ENCODE peak calls at places on chromosome 13, in ten cellular contexts. One of them, this sample, is unnamed.

GRCh38 chr13:23554000-23554399 is 16.2 kb upstream of the TNFRSF19 start:
- DNase-seq in neural crest cell: no peak
- DNase-seq in fibroblast of mammary gland: peak; percentile 33
- DNase-seq in body of pancreas: no peak
- DNase-seq in A549: no peak
- DNase-seq in foreskin fibroblast: peak; percentile 43
- DNase-seq in IMR-90: peak; percentile 16
- DNase-seq in astrocyte of the cerebellum: no peak
- DNase-seq in lower leg skin: peak; percentile 48
- DNase-seq in GM20000: no peak
- DNase-seq in this sample: no peak

GRCh38 chr13:85693889-85694511 is 105.2 kb downstream of the SLITRK6 start:
- DNase-seq in fibroblast of mammary gland: no peak
- DNase-seq in neural crest cell: no peak
- DNase-seq in IMR-90: peak; percentile 44
- DNase-seq in lower leg skin: no peak
- DNase-seq in foreskin fibroblast: peak; percentile 25
- DNase-seq in A549: peak; percentile 3
- DNase-seq in astrocyte of the cerebellum: no peak
- DNase-seq in body of pancreas: no peak
- DNase-seq in GM20000: no peak
- DNase-seq in this sample: no peak

GRCh38 chr13:64223016-64223415 is 2807.4 kb upstream of the PCDH20 start:
- DNase-seq in lower leg skin: no peak
- DNase-seq in astrocyte of the cerebellum: no peak
- DNase-seq in body of pancreas: no peak
- DNase-seq in foreskin fibroblast: no peak
- DNase-seq in A549: no peak
- DNase-seq in neural crest cell: no peak
- DNase-seq in fibroblast of mammary gland: no peak
- DNase-seq in GM20000: no peak
- DNase-seq in IMR-90: no peak
- DNase-seq in this sample: no peak

GRCh38 chr13:80177327-80177726 is 163.6 kb downstream of the SPRY2 start:
- DNase-seq in lower leg skin: no peak
- DNase-seq in foreskin fibroblast: no peak
- DNase-seq in fibroblast of mammary gland: no peak
- DNase-seq in IMR-90: no peak
- DNase-seq in body of pancreas: no peak
- DNase-seq in A549: no peak
- DNase-seq in astrocyte of the cerebellum: no peak
- DNase-seq in neural crest cell: no peak
- DNase-seq in GM20000: no peak
- DNase-seq in this sample: no peak

GRCh38 chr13:105971312-105971711 is 564.1 kb downstream of the EFNB2 start:
- DNase-seq in fibroblast of mammary gland: no peak
- DNase-seq in astrocyte of the cerebellum: no peak
- DNase-seq in body of pancreas: no peak
- DNase-seq in foreskin fibroblast: no peak
- DNase-seq in GM20000: no peak
- DNase-seq in lower leg skin: no peak
- DNase-seq in A549: no peak
- DNase-seq in neural crest cell: no peak
- DNase-seq in IMR-90: no peak
- DNase-seq in this sample: no peak

GRCh38 chr13:78638216-78638615 is 20.7 kb downstream of the OBI1 start:
- DNase-seq in astrocyte of the cerebellum: no peak
- DNase-seq in fibroblast of mammary gland: no peak
- DNase-seq in body of pancreas: no peak
- DNase-seq in foreskin fibroblast: no peak
- DNase-seq in GM20000: peak; percentile 27
- DNase-seq in A549: no peak
- DNase-seq in lower leg skin: no peak
- DNase-seq in IMR-90: no peak
- DNase-seq in neural crest cell: no peak
- DNase-seq in this sample: no peak

GRCh38 chr13:97506511-97506910 is 72.5 kb downstream of the RAP2A start:
- DNase-seq in body of pancreas: no peak
- DNase-seq in astrocyte of the cerebellum: no peak
- DNase-seq in A549: no peak
- DNase-seq in IMR-90: peak; percentile 74
- DNase-seq in fibroblast of mammary gland: peak; percentile 52
- DNase-seq in lower leg skin: no peak
- DNase-seq in neural crest cell: no peak
- DNase-seq in foreskin fibroblast: peak; percentile 79
- DNase-seq in GM20000: no peak
- DNase-seq in this sample: no peak

GRCh38 chr13:97324115-97324514 is 102.0 kb downstream of the MBNL2 start:
- DNase-seq in foreskin fibroblast: no peak
- DNase-seq in body of pancreas: no peak
- DNase-seq in fibroblast of mammary gland: no peak
- DNase-seq in neural crest cell: no peak
- DNase-seq in lower leg skin: no peak
- DNase-seq in GM20000: no peak
- DNase-seq in IMR-90: no peak
- DNase-seq in A549: no peak
- DNase-seq in astrocyte of the cerebellum: no peak
- DNase-seq in this sample: no peak

GRCh38 chr13:113959198-113959597 is 14.7 kb downstream of the C13orf46 start:
- DNase-seq in astrocyte of the cerebellum: no peak
- DNase-seq in fibroblast of mammary gland: peak; percentile 23
- DNase-seq in IMR-90: no peak
- DNase-seq in GM20000: no peak
- DNase-seq in neural crest cell: no peak
- DNase-seq in foreskin fibroblast: peak; percentile 30
- DNase-seq in body of pancreas: no peak
- DNase-seq in lower leg skin: no peak
- DNase-seq in A549: no peak
- DNase-seq in this sample: no peak

GRCh38 chr13:79392882-79393563 is 13.0 kb downstream of the RBM26 start:
- DNase-seq in lower leg skin: no peak
- DNase-seq in foreskin fibroblast: peak; percentile 35
- DNase-seq in A549: no peak
- DNase-seq in body of pancreas: no peak
- DNase-seq in neural crest cell: no peak
- DNase-seq in fibroblast of mammary gland: peak; percentile 75
- DNase-seq in astrocyte of the cerebellum: no peak
- DNase-seq in GM20000: no peak
- DNase-seq in IMR-90: peak; percentile 68
- DNase-seq in this sample: no peak

DNA sequence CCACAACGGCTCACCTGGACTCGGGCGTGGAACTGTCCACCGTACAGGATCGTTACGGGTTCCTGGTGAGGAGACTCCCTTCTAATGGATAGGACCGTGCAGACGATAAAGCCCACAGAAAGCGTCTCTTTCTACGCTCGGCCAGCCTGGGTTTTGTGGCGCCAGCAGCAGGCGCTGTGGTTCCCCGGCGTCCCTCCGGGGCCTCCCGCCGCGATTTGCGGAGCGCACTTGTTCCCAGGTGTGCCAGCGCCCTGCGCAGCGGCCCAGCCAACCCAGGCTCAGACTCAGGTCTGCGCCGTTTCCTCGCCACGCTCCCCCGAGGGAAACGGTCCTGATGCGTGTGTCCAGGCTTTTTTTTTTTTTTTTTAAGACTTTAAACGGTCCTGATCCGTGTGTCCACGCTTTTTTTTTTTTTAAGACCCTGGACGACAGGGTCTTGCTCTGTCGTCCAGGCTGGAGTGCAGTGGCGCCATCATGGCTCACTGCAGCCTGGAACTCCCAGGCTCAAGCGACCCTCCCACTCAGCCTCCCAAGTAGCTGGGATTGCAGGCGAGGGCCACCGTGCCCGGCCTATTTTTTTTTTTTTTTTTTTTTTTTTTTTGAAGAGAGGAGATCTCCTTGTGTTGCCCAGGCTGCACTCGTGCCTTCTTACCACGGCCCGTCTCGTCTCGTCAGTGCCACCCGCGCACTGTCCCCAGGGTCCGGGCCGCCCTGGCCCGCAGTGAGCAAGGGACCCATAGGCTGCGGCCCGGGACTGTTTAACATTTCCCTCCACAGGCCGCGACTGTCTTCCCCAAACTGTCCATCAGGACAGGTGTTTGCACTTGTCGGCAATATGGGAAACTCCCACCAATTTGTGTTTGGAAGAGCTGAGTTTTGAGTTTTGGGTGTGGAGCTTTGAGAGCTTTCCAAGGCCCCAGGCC is 23.8 kb downstream of the GJA3 start:
- DNase-seq in fibroblast of mammary gland: peak; percentile 19
- DNase-seq in foreskin fibroblast: peak; percentile 65
- DNase-seq in A549: peak; percentile 54
- DNase-seq in neural crest cell: peak; percentile 36
- DNase-seq in astrocyte of the cerebellum: no peak
- DNase-seq in GM20000: peak; percentile 77
- DNase-seq in IMR-90: no peak
- DNase-seq in body of pancreas: peak; percentile 74
- DNase-seq in lower leg skin: no peak
- DNase-seq in this sample: peak; percentile 68
- TF ChIP-seq CTCF in fibroblast of mammary gland: peak; percentile 45
- TF ChIP-seq CTCF in foreskin fibroblast: peak; percentile 39
- TF ChIP-seq CTCF in A549: peak; percentile 56
- TF ChIP-seq CTCF in neural crest cell: peak; percentile 60
- TF ChIP-seq CTCF in astrocyte of the cerebellum: peak; percentile 32
- TF ChIP-seq CTCF in GM20000: peak; percentile 53
- TF ChIP-seq CTCF in IMR-90: peak; percentile 23
- TF ChIP-seq CTCF in body of pancreas: peak; percentile 28
- TF ChIP-seq CTCF in lower leg skin: no peak
- TF ChIP-seq CTCF in this sample: peak; percentile 52

GRCh38 chr13:21478881-21479808 is 20.0 kb upstream of the ZDHHC20 start:
- DNase-seq in lower leg skin: peak; percentile 61
- DNase-seq in A549: no peak
- DNase-seq in body of pancreas: peak; percentile 35
- DNase-seq in astrocyte of the cerebellum: peak; percentile 76
- DNase-seq in fibroblast of mammary gland: peak; percentile 82
- DNase-seq in foreskin fibroblast: peak; percentile 85
- DNase-seq in IMR-90: peak; percentile 81
- DNase-seq in GM20000: peak; percentile 58
- DNase-seq in neural crest cell: peak; percentile 48
- DNase-seq in this sample: no peak
- TF ChIP-seq CTCF in lower leg skin: no peak
- TF ChIP-seq CTCF in A549: peak; percentile 71
- TF ChIP-seq CTCF in body of pancreas: peak; percentile 80
- TF ChIP-seq CTCF in astrocyte of the cerebellum: no peak
- TF ChIP-seq CTCF in fibroblast of mammary gland: peak; percentile 57
- TF ChIP-seq CTCF in foreskin fibroblast: peak; percentile 25
- TF ChIP-seq CTCF in IMR-90: peak; percentile 74
- TF ChIP-seq CTCF in GM20000: peak; percentile 24
- TF ChIP-seq CTCF in neural crest cell: peak; percentile 81
- TF ChIP-seq CTCF in this sample: peak; percentile 84

DNA sequence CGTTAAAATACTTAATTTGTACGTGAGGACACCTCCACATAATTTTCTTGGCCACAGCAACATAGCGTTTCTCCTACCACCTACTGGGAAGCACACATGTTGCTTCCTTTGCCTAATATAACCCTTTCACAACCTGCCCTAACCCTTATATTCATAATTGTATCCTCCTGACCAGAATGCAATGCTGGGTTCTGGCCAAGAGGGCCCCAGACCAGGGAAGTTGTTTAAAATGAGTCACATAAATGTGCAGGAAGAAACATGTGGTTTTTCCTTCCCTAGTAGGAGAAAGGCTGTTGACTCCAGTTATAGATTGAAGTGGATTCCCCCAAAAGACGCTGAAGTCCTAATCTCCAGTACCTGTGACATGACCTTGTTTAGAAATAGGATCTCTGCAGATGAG is 187.3 kb downstream of the NUFIP1 start:
- DNase-seq in neural crest cell: no peak
- DNase-seq in fibroblast of mammary gland: peak; percentile 90
- DNase-seq in lower leg skin: no peak
- DNase-seq in A549: no peak
- DNase-seq in GM20000: no peak
- DNase-seq in foreskin fibroblast: peak; percentile 94
- DNase-seq in astrocyte of the cerebellum: peak; percentile 63
- DNase-seq in IMR-90: peak; percentile 89
- DNase-seq in body of pancreas: no peak
- DNase-seq in this sample: no peak
- TF ChIP-seq CTCF in neural crest cell: no peak
- TF ChIP-seq CTCF in fibroblast of mammary gland: no peak
- TF ChIP-seq CTCF in lower leg skin: no peak
- TF ChIP-seq CTCF in A549: no peak
- TF ChIP-seq CTCF in GM20000: no peak
- TF ChIP-seq CTCF in foreskin fibroblast: no peak
- TF ChIP-seq CTCF in astrocyte of the cerebellum: no peak
- TF ChIP-seq CTCF in IMR-90: no peak
- TF ChIP-seq CTCF in body of pancreas: no peak
- TF ChIP-seq CTCF in this sample: no peak

DNA sequence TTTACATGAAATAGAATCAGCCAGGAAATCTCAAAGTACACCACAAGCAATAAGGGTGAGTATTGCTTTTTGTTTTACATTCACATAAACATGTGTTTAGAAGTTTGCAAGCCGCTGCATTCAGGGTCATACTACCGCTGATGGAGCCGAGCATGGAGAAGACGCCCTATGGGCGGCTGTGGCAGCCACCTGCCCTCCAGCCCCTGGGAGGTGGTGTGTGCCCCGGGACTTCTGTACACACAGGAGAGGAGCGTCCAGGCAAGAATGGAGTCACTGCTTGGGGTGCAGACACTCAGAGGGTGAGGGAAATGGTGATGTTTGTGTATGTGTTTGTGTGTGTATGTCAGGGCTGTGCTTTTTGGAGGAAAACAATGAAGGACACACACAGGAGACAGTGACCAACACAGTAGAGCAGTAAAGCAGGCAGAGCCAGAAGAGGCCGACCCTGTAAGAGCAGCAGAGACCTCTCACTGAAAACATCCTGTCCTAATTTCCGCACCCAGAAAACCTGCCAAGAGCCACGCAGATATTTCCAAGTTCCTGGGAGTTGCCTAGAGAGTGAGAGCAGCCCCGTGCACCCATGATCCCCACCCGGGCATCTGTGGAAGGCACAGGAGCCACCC is 108.1 kb upstream of the GJB6 start:
- DNase-seq in neural crest cell: no peak
- DNase-seq in foreskin fibroblast: no peak
- DNase-seq in astrocyte of the cerebellum: no peak
- DNase-seq in A549: no peak
- DNase-seq in lower leg skin: no peak
- DNase-seq in fibroblast of mammary gland: no peak
- DNase-seq in IMR-90: no peak
- DNase-seq in body of pancreas: no peak
- DNase-seq in GM20000: no peak
- DNase-seq in this sample: no peak
- TF ChIP-seq CTCF in neural crest cell: no peak
- TF ChIP-seq CTCF in foreskin fibroblast: no peak
- TF ChIP-seq CTCF in astrocyte of the cerebellum: no peak
- TF ChIP-seq CTCF in A549: no peak
- TF ChIP-seq CTCF in lower leg skin: no peak
- TF ChIP-seq CTCF in fibroblast of mammary gland: no peak
- TF ChIP-seq CTCF in IMR-90: no peak
- TF ChIP-seq CTCF in body of pancreas: no peak
- TF ChIP-seq CTCF in GM20000: no peak
- TF ChIP-seq CTCF in this sample: no peak

GRCh38 chr13:93118081-93118615 is 108.5 kb upstream of the GPC6 start:
- DNase-seq in GM20000: no peak
- DNase-seq in lower leg skin: no peak
- DNase-seq in body of pancreas: no peak
- DNase-seq in fibroblast of mammary gland: no peak
- DNase-seq in astrocyte of the cerebellum: no peak
- DNase-seq in neural crest cell: no peak
- DNase-seq in IMR-90: no peak
- DNase-seq in foreskin fibroblast: no peak
- DNase-seq in A549: no peak
- DNase-seq in this sample: no peak

GRCh38 chr13:93116809-93117208 is 109.8 kb upstream of the GPC6 start:
- DNase-seq in GM20000: no peak
- DNase-seq in neural crest cell: no peak
- DNase-seq in body of pancreas: no peak
- DNase-seq in A549: no peak
- DNase-seq in astrocyte of the cerebellum: no peak
- DNase-seq in foreskin fibroblast: peak; percentile 2
- DNase-seq in lower leg skin: no peak
- DNase-seq in IMR-90: no peak
- DNase-seq in fibroblast of mammary gland: no peak
- DNase-seq in this sample: no peak
- TF ChIP-seq CTCF in GM20000: no peak
- TF ChIP-seq CTCF in neural crest cell: peak; percentile 39
- TF ChIP-seq CTCF in body of pancreas: no peak
- TF ChIP-seq CTCF in A549: no peak
- TF ChIP-seq CTCF in astrocyte of the cerebellum: no peak
- TF ChIP-seq CTCF in foreskin fibroblast: no peak
- TF ChIP-seq CTCF in lower leg skin: no peak
- TF ChIP-seq CTCF in IMR-90: no peak
- TF ChIP-seq CTCF in fibroblast of mammary gland: no peak
- TF ChIP-seq CTCF in this sample: peak; percentile 60